ENCODE peak calls at places on chromosomes 7 and 10, in four cellular contexts. One of them, this sample, is unnamed.

GRCh38 chr7:55140221-55140980 is 121.6 kb downstream of the EGFR start:
- DNase-seq in HuH-7: peak; percentile 80
- DNase-seq in NAMALWA: peak; percentile 17
- DNase-seq in globus pallidus: no peak
- DNase-seq in this sample: peak; percentile 4

GRCh38 chr7:17304926-17305325 is 6.5 kb downstream of the AHR start:
- DNase-seq in HuH-7: no peak
- DNase-seq in NAMALWA: no peak
- DNase-seq in globus pallidus: no peak
- DNase-seq in this sample: no peak

GRCh38 chr10:33335800-33336605 is 1.5 kb upstream of the NRP1 start:
- DNase-seq in HuH-7: peak; percentile 75
- DNase-seq in NAMALWA: no peak
- DNase-seq in globus pallidus: no peak
- DNase-seq in this sample: no peak

GRCh38 chr10:114271779-114272167 is 32.7 kb downstream of the VWA2 start:
- DNase-seq in HuH-7: no peak
- DNase-seq in NAMALWA: no peak
- DNase-seq in globus pallidus: no peak
- DNase-seq in this sample: no peak

GRCh38 chr10:102449321-102450123 is 1.8 kb downstream of the C10orf95 start:
- DNase-seq in HuH-7: no peak
- DNase-seq in NAMALWA: peak; percentile 92
- DNase-seq in globus pallidus: no peak
- DNase-seq in this sample: peak; percentile 70

GRCh38 chr7:81877890-81878289 is 108.0 kb upstream of the HGF start:
- DNase-seq in HuH-7: no peak
- DNase-seq in NAMALWA: no peak
- DNase-seq in globus pallidus: no peak
- DNase-seq in this sample: no peak

GRCh38 chr7:94580601-94581000 is 71.0 kb downstream of the CASD1 start:
- DNase-seq in HuH-7: peak; percentile 30
- DNase-seq in NAMALWA: no peak
- DNase-seq in globus pallidus: no peak
- DNase-seq in this sample: no peak

GRCh38 chr10:12427276-12427675 is 77.9 kb downstream of the CAMK1D start:
- DNase-seq in HuH-7: no peak
- DNase-seq in NAMALWA: no peak
- DNase-seq in globus pallidus: no peak
- DNase-seq in this sample: no peak

GRCh38 chr7:129778770-129779601 is 167.5 kb downstream of the NRF1 start:
- DNase-seq in HuH-7: peak; percentile 71
- DNase-seq in NAMALWA: no peak
- DNase-seq in globus pallidus: no peak
- DNase-seq in this sample: no peak